ENCODE peak calls at places on chromosomes 4 and X, in nine cellular contexts. S is body of pancreas, X is HTR-8/SVneo, L is OCI-LY7, N is GM12865, A is Calu3, F is right cardiac atrium, K is GM20000, D is astrocyte of the hippocampus. Q is an unnamed sample.

GRCh38 chrX:125522752-125523151 is 203.1 kb downstream of the TEX13C start:
- DNase-seq in S (no peak), X (no peak), L (no peak), N (no peak), A (no peak), F (no peak), K (no peak), D (no peak), Q (no peak)

GRCh38 chrX:50202539-50202938 is 1.7 kb upstream of the AKAP4 start:
- DNase-seq in S (no peak), X (no peak), L (no peak), N (no peak), A (no peak), F (no peak), K (no peak), D (peak; percentile 5), Q (no peak)

GRCh38 chr4:148453833-148454232 is 11.6 kb upstream of the NR3C2 start:
- DNase-seq in S (no peak), X (no peak), L (no peak), N (no peak), A (no peak), F (no peak), K (no peak), D (no peak), Q (no peak)

GRCh38 chr4:120939693-120940092 is 17.2 kb upstream of the PRDM5 start:
- DNase-seq in S (no peak), X (no peak), L (no peak), N (no peak), A (no peak), F (no peak), K (no peak), D (no peak), Q (no peak)

GRCh38 chrX:4710618-4711433 is 997.4 kb upstream of the PRKX start:
- DNase-seq in S (peak; percentile 78), X (no peak), L (no peak), N (peak; percentile 22), A (peak; percentile 51), F (no peak), K (no peak), D (peak; percentile 18), Q (no peak)

GRCh38 chr4:65918217-65918616 is 247.9 kb upstream of the EPHA5 start:
- DNase-seq in S (no peak), X (no peak), L (no peak), N (no peak), A (no peak), F (no peak), K (no peak), D (peak; percentile 21), Q (peak; percentile 72)

GRCh38 chrX:13747836-13748235 is 13.3 kb downstream of the OFD1 start:
- DNase-seq in S (peak; percentile 38), X (peak; percentile 50), L (peak; percentile 46), N (peak; percentile 51), A (peak; percentile 43), F (peak; percentile 61), K (no peak), D (peak; percentile 62), Q (no peak)

GRCh38 chr4:169620846-169621228 is 459 bp downstream of the CLCN3 start:
- DNase-seq in S (peak; percentile 32), X (no peak), L (peak; percentile 41), N (peak; percentile 45), A (no peak), F (no peak), K (no peak), D (peak; percentile 51), Q (no peak)

GRCh38 chr4:39032218-39033085 is at the start of gene TMEM156:
- DNase-seq in S (peak; percentile 18), X (no peak), L (peak; percentile 88), N (peak; percentile 92), A (no peak), F (no peak), K (peak; percentile 56), D (no peak), Q (no peak)

Q was measured in LNCaP clone FGC.